ENCODE peak calls at places on chromosomes 7 and 10, in nine cellular contexts. One of them, this sample, is unnamed.

GRCh38 chr7:33325754-33326484 is 196.6 kb downstream of the BBS9 start:
- DNase-seq in G401: no peak
- DNase-seq in fibroblast of gingiva: no peak
- DNase-seq in A673: no peak
- DNase-seq in dermis microvascular lymphatic vessel endothelial cell: no peak
- DNase-seq in GM12891: no peak
- DNase-seq in stimulated activated CD8-positive, alpha-beta memory T cell treated with anti-CD3 and anti-CD28 coated beads, Interleukin-7, amount 100 ng/mL, for 24 hours: no peak
- DNase-seq in activated CD4-positive, alpha-beta T cell treated with anti-CD3 and anti-CD28 coated beads for 48 hours: no peak
- DNase-seq in IMR-90: no peak
- DNase-seq in this sample: no peak

GRCh38 chr10:19325581-19325980 is 277.0 kb downstream of the MALRD1 start:
- DNase-seq in G401: no peak
- DNase-seq in fibroblast of gingiva: no peak
- DNase-seq in A673: no peak
- DNase-seq in dermis microvascular lymphatic vessel endothelial cell: no peak
- DNase-seq in GM12891: no peak
- DNase-seq in stimulated activated CD8-positive, alpha-beta memory T cell treated with anti-CD3 and anti-CD28 coated beads, Interleukin-7, amount 100 ng/mL, for 24 hours: no peak
- DNase-seq in activated CD4-positive, alpha-beta T cell treated with anti-CD3 and anti-CD28 coated beads for 48 hours: no peak
- DNase-seq in IMR-90: peak; percentile 15
- DNase-seq in this sample: no peak

GRCh38 chr7:106021211-106022067 is 58.4 kb downstream of the CDHR3 start:
- DNase-seq in G401: peak; percentile 96
- DNase-seq in fibroblast of gingiva: peak; percentile 53
- DNase-seq in A673: peak; percentile 97
- DNase-seq in dermis microvascular lymphatic vessel endothelial cell: no peak
- DNase-seq in GM12891: no peak
- DNase-seq in stimulated activated CD8-positive, alpha-beta memory T cell treated with anti-CD3 and anti-CD28 coated beads, Interleukin-7, amount 100 ng/mL, for 24 hours: no peak
- DNase-seq in activated CD4-positive, alpha-beta T cell treated with anti-CD3 and anti-CD28 coated beads for 48 hours: no peak
- DNase-seq in IMR-90: peak; percentile 27
- DNase-seq in this sample: peak; percentile 42

GRCh38 chr7:14158111-14158510 is 168.6 kb upstream of the ETV1 start:
- DNase-seq in G401: peak; percentile 91
- DNase-seq in fibroblast of gingiva: no peak
- DNase-seq in A673: no peak
- DNase-seq in dermis microvascular lymphatic vessel endothelial cell: no peak
- DNase-seq in GM12891: no peak
- DNase-seq in stimulated activated CD8-positive, alpha-beta memory T cell treated with anti-CD3 and anti-CD28 coated beads, Interleukin-7, amount 100 ng/mL, for 24 hours: no peak
- DNase-seq in activated CD4-positive, alpha-beta T cell treated with anti-CD3 and anti-CD28 coated beads for 48 hours: no peak
- DNase-seq in IMR-90: no peak
- DNase-seq in this sample: no peak

GRCh38 chr10:77532068-77532467 is 105.5 kb downstream of the KCNMA1 start:
- DNase-seq in G401: no peak
- DNase-seq in fibroblast of gingiva: peak; percentile 80
- DNase-seq in A673: no peak
- DNase-seq in dermis microvascular lymphatic vessel endothelial cell: no peak
- DNase-seq in GM12891: no peak
- DNase-seq in stimulated activated CD8-positive, alpha-beta memory T cell treated with anti-CD3 and anti-CD28 coated beads, Interleukin-7, amount 100 ng/mL, for 24 hours: no peak
- DNase-seq in activated CD4-positive, alpha-beta T cell treated with anti-CD3 and anti-CD28 coated beads for 48 hours: no peak
- DNase-seq in IMR-90: peak; percentile 90
- DNase-seq in this sample: no peak

GRCh38 chr10:101035916-101036702 is 5.1 kb downstream of the SFXN3 start:
- DNase-seq in G401: no peak
- DNase-seq in fibroblast of gingiva: no peak
- DNase-seq in A673: no peak
- DNase-seq in dermis microvascular lymphatic vessel endothelial cell: no peak
- DNase-seq in GM12891: no peak
- DNase-seq in stimulated activated CD8-positive, alpha-beta memory T cell treated with anti-CD3 and anti-CD28 coated beads, Interleukin-7, amount 100 ng/mL, for 24 hours: no peak
- DNase-seq in activated CD4-positive, alpha-beta T cell treated with anti-CD3 and anti-CD28 coated beads for 48 hours: no peak
- DNase-seq in IMR-90: no peak
- DNase-seq in this sample: no peak

GRCh38 chr7:27670177-27670576 is 7.5 kb upstream of the HIBADH start:
- DNase-seq in G401: no peak
- DNase-seq in fibroblast of gingiva: no peak
- DNase-seq in A673: no peak
- DNase-seq in dermis microvascular lymphatic vessel endothelial cell: no peak
- DNase-seq in GM12891: no peak
- DNase-seq in stimulated activated CD8-positive, alpha-beta memory T cell treated with anti-CD3 and anti-CD28 coated beads, Interleukin-7, amount 100 ng/mL, for 24 hours: no peak
- DNase-seq in activated CD4-positive, alpha-beta T cell treated with anti-CD3 and anti-CD28 coated beads for 48 hours: no peak
- DNase-seq in IMR-90: no peak
- DNase-seq in this sample: no peak

GRCh38 chr10:125961743-125962142 is 65.4 kb downstream of the FANK1 start:
- DNase-seq in G401: no peak
- DNase-seq in fibroblast of gingiva: no peak
- DNase-seq in A673: no peak
- DNase-seq in dermis microvascular lymphatic vessel endothelial cell: no peak
- DNase-seq in GM12891: no peak
- DNase-seq in stimulated activated CD8-positive, alpha-beta memory T cell treated with anti-CD3 and anti-CD28 coated beads, Interleukin-7, amount 100 ng/mL, for 24 hours: no peak
- DNase-seq in activated CD4-positive, alpha-beta T cell treated with anti-CD3 and anti-CD28 coated beads for 48 hours: no peak
- DNase-seq in IMR-90: no peak
- DNase-seq in this sample: no peak

GRCh38 chr10:74825033-74825370 is 1.4 kb upstream of the KAT6B start:
- DNase-seq in G401: no peak
- DNase-seq in fibroblast of gingiva: no peak
- DNase-seq in A673: peak; percentile 31
- DNase-seq in dermis microvascular lymphatic vessel endothelial cell: no peak
- DNase-seq in GM12891: peak; percentile 51
- DNase-seq in stimulated activated CD8-positive, alpha-beta memory T cell treated with anti-CD3 and anti-CD28 coated beads, Interleukin-7, amount 100 ng/mL, for 24 hours: peak; percentile 11
- DNase-seq in activated CD4-positive, alpha-beta T cell treated with anti-CD3 and anti-CD28 coated beads for 48 hours: peak; percentile 61
- DNase-seq in IMR-90: no peak
- DNase-seq in this sample: no peak

GRCh38 chr7:47351233-47352154 is 230.4 kb downstream of the TNS3 start:
- DNase-seq in G401: no peak
- DNase-seq in fibroblast of gingiva: no peak
- DNase-seq in A673: no peak
- DNase-seq in dermis microvascular lymphatic vessel endothelial cell: no peak
- DNase-seq in GM12891: no peak
- DNase-seq in stimulated activated CD8-positive, alpha-beta memory T cell treated with anti-CD3 and anti-CD28 coated beads, Interleukin-7, amount 100 ng/mL, for 24 hours: no peak
- DNase-seq in activated CD4-positive, alpha-beta T cell treated with anti-CD3 and anti-CD28 coated beads for 48 hours: no peak
- DNase-seq in IMR-90: no peak
- DNase-seq in this sample: no peak

GRCh38 chr10:26385443-26385842 is 52.7 kb upstream of the APBB1IP start:
- DNase-seq in G401: no peak
- DNase-seq in fibroblast of gingiva: no peak
- DNase-seq in A673: no peak
- DNase-seq in dermis microvascular lymphatic vessel endothelial cell: no peak
- DNase-seq in GM12891: no peak
- DNase-seq in stimulated activated CD8-positive, alpha-beta memory T cell treated with anti-CD3 and anti-CD28 coated beads, Interleukin-7, amount 100 ng/mL, for 24 hours: no peak
- DNase-seq in activated CD4-positive, alpha-beta T cell treated with anti-CD3 and anti-CD28 coated beads for 48 hours: no peak
- DNase-seq in IMR-90: no peak
- DNase-seq in this sample: no peak

GRCh38 chr7:98563183-98563495 is 53.9 kb upstream of the NPTX2 start:
- DNase-seq in G401: no peak
- DNase-seq in fibroblast of gingiva: no peak
- DNase-seq in A673: no peak
- DNase-seq in dermis microvascular lymphatic vessel endothelial cell: no peak
- DNase-seq in GM12891: no peak
- DNase-seq in stimulated activated CD8-positive, alpha-beta memory T cell treated with anti-CD3 and anti-CD28 coated beads, Interleukin-7, amount 100 ng/mL, for 24 hours: no peak
- DNase-seq in activated CD4-positive, alpha-beta T cell treated with anti-CD3 and anti-CD28 coated beads for 48 hours: no peak
- DNase-seq in IMR-90: no peak
- DNase-seq in this sample: no peak

GRCh38 chr10:102552533-102552932 is 48.8 kb downstream of the SUFU start:
- DNase-seq in G401: no peak
- DNase-seq in fibroblast of gingiva: no peak
- DNase-seq in A673: no peak
- DNase-seq in dermis microvascular lymphatic vessel endothelial cell: no peak
- DNase-seq in GM12891: no peak
- DNase-seq in stimulated activated CD8-positive, alpha-beta memory T cell treated with anti-CD3 and anti-CD28 coated beads, Interleukin-7, amount 100 ng/mL, for 24 hours: no peak
- DNase-seq in activated CD4-positive, alpha-beta T cell treated with anti-CD3 and anti-CD28 coated beads for 48 hours: no peak
- DNase-seq in IMR-90: no peak
- DNase-seq in this sample: no peak

GRCh38 chr7:150431839-150432658 is 18.4 kb upstream of the GIMAP8 start:
- DNase-seq in G401: no peak
- DNase-seq in fibroblast of gingiva: no peak
- DNase-seq in A673: no peak
- DNase-seq in dermis microvascular lymphatic vessel endothelial cell: no peak
- DNase-seq in GM12891: no peak
- DNase-seq in stimulated activated CD8-positive, alpha-beta memory T cell treated with anti-CD3 and anti-CD28 coated beads, Interleukin-7, amount 100 ng/mL, for 24 hours: no peak
- DNase-seq in activated CD4-positive, alpha-beta T cell treated with anti-CD3 and anti-CD28 coated beads for 48 hours: no peak
- DNase-seq in IMR-90: no peak
- DNase-seq in this sample: no peak

GRCh38 chr10:132355297-132355696 is 23.3 kb downstream of the LRRC27 start:
- DNase-seq in G401: no peak
- DNase-seq in fibroblast of gingiva: no peak
- DNase-seq in A673: no peak
- DNase-seq in dermis microvascular lymphatic vessel endothelial cell: no peak
- DNase-seq in GM12891: no peak
- DNase-seq in stimulated activated CD8-positive, alpha-beta memory T cell treated with anti-CD3 and anti-CD28 coated beads, Interleukin-7, amount 100 ng/mL, for 24 hours: no peak
- DNase-seq in activated CD4-positive, alpha-beta T cell treated with anti-CD3 and anti-CD28 coated beads for 48 hours: no peak
- DNase-seq in IMR-90: no peak
- DNase-seq in this sample: no peak

GRCh38 chr10:14184841-14185500 is 145.8 kb downstream of the FRMD4A start:
- DNase-seq in G401: peak; percentile 33
- DNase-seq in fibroblast of gingiva: no peak
- DNase-seq in A673: peak; percentile 60
- DNase-seq in dermis microvascular lymphatic vessel endothelial cell: no peak
- DNase-seq in GM12891: peak; percentile 29
- DNase-seq in stimulated activated CD8-positive, alpha-beta memory T cell treated with anti-CD3 and anti-CD28 coated beads, Interleukin-7, amount 100 ng/mL, for 24 hours: no peak
- DNase-seq in activated CD4-positive, alpha-beta T cell treated with anti-CD3 and anti-CD28 coated beads for 48 hours: peak; percentile 64
- DNase-seq in IMR-90: peak; percentile 32
- DNase-seq in this sample: no peak

GRCh38 chr10:59181668-59182067 is 5.2 kb downstream of the PHYHIPL start:
- DNase-seq in G401: peak; percentile 63
- DNase-seq in fibroblast of gingiva: peak; percentile 59
- DNase-seq in A673: peak; percentile 58
- DNase-seq in dermis microvascular lymphatic vessel endothelial cell: no peak
- DNase-seq in GM12891: no peak
- DNase-seq in stimulated activated CD8-positive, alpha-beta memory T cell treated with anti-CD3 and anti-CD28 coated beads, Interleukin-7, amount 100 ng/mL, for 24 hours: no peak
- DNase-seq in activated CD4-positive, alpha-beta T cell treated with anti-CD3 and anti-CD28 coated beads for 48 hours: no peak
- DNase-seq in IMR-90: peak; percentile 43
- DNase-seq in this sample: peak; percentile 51

GRCh38 chr7:101562531-101563197 is 66.4 kb downstream of the MYL10 start:
- DNase-seq in G401: no peak
- DNase-seq in fibroblast of gingiva: no peak
- DNase-seq in A673: no peak
- DNase-seq in dermis microvascular lymphatic vessel endothelial cell: no peak
- DNase-seq in GM12891: no peak
- DNase-seq in stimulated activated CD8-positive, alpha-beta memory T cell treated with anti-CD3 and anti-CD28 coated beads, Interleukin-7, amount 100 ng/mL, for 24 hours: no peak
- DNase-seq in activated CD4-positive, alpha-beta T cell treated with anti-CD3 and anti-CD28 coated beads for 48 hours: no peak
- DNase-seq in IMR-90: no peak
- DNase-seq in this sample: no peak

GRCh38 chr7:96238474-96238873 is 83.4 kb downstream of the SLC25A13 start:
- DNase-seq in G401: no peak
- DNase-seq in fibroblast of gingiva: no peak
- DNase-seq in A673: peak; percentile 40
- DNase-seq in dermis microvascular lymphatic vessel endothelial cell: no peak
- DNase-seq in GM12891: no peak
- DNase-seq in stimulated activated CD8-positive, alpha-beta memory T cell treated with anti-CD3 and anti-CD28 coated beads, Interleukin-7, amount 100 ng/mL, for 24 hours: no peak
- DNase-seq in activated CD4-positive, alpha-beta T cell treated with anti-CD3 and anti-CD28 coated beads for 48 hours: no peak
- DNase-seq in IMR-90: no peak
- DNase-seq in this sample: no peak

GRCh38 chr7:138705122-138705521 is 4.0 kb upstream of the SVOPL start:
- DNase-seq in G401: no peak
- DNase-seq in fibroblast of gingiva: no peak
- DNase-seq in A673: no peak
- DNase-seq in dermis microvascular lymphatic vessel endothelial cell: no peak
- DNase-seq in GM12891: no peak
- DNase-seq in stimulated activated CD8-positive, alpha-beta memory T cell treated with anti-CD3 and anti-CD28 coated beads, Interleukin-7, amount 100 ng/mL, for 24 hours: no peak
- DNase-seq in activated CD4-positive, alpha-beta T cell treated with anti-CD3 and anti-CD28 coated beads for 48 hours: no peak
- DNase-seq in IMR-90: no peak
- DNase-seq in this sample: no peak

GRCh38 chr10:4586756-4587155 is 239.3 kb upstream of the AKR1E2 start:
- DNase-seq in G401: peak; percentile 7
- DNase-seq in fibroblast of gingiva: peak; percentile 79
- DNase-seq in A673: no peak
- DNase-seq in dermis microvascular lymphatic vessel endothelial cell: no peak
- DNase-seq in GM12891: no peak
- DNase-seq in stimulated activated CD8-positive, alpha-beta memory T cell treated with anti-CD3 and anti-CD28 coated beads, Interleukin-7, amount 100 ng/mL, for 24 hours: no peak
- DNase-seq in activated CD4-positive, alpha-beta T cell treated with anti-CD3 and anti-CD28 coated beads for 48 hours: no peak
- DNase-seq in IMR-90: peak; percentile 9
- DNase-seq in this sample: peak; percentile 35

This sample was measured in fibroblast of the conjunctiva.